ENCODE peak calls at places on chromosome 2, in seven cellular contexts. O is lung microvascular endothelial cell; J is aorta; C is COR-L47; G is nephron progenitor cell; S is effector memory CD8-positive, alpha-beta T cell; Y is GM13977. Q is an unnamed sample.

GRCh38 chr2:218010116-218010837 is 7.5 kb upstream of the TNS1 start:
- DNase-seq in O (peak), J (peak), C (peak), G (peak), S (no peak), Y (peak), Q (no peak)

GRCh38 chr2:234495076-234495800 is 1.6 kb downstream of the ARL4C start:
- DNase-seq in O (peak), J (no peak), C (no peak), G (peak), S (no peak), Y (no peak), Q (no peak)

GRCh38 chr2:131043199-131044077 is 49.8 kb downstream of the FAM168B start:
- DNase-seq in O (no peak), J (no peak), C (no peak), G (no peak), S (no peak), Y (no peak), Q (no peak)

GRCh38 chr2:235939471-235939870 is 228.7 kb downstream of the GBX2 start:
- DNase-seq in O (no peak), J (no peak), C (no peak), G (no peak), S (no peak), Y (no peak), Q (no peak)

GRCh38 chr2:222572761-222573174 is 83.1 kb downstream of the FARSB start:
- DNase-seq in O (peak), J (no peak), C (no peak), G (no peak), S (no peak), Y (no peak), Q (no peak)

GRCh38 chr2:143029141-143029540 is 100.1 kb upstream of the ARHGAP15 start:
- DNase-seq in O (no peak), J (no peak), C (no peak), G (no peak), S (no peak), Y (no peak), Q (no peak)

GRCh38 chr2:144505245-144505801 is 14.6 kb downstream of the ZEB2 start:
- DNase-seq in O (no peak), J (no peak), C (no peak), G (peak), S (peak), Y (no peak), Q (no peak)

GRCh38 chr2:88254437-88255081 is 84.4 kb downstream of the THNSL2 start:
- DNase-seq in O (no peak), J (no peak), C (no peak), G (no peak), S (no peak), Y (no peak), Q (no peak)

GRCh38 chr2:68418855-68419254 is 48.2 kb downstream of the FBXO48 start:
- DNase-seq in O (no peak), J (no peak), C (no peak), G (no peak), S (no peak), Y (no peak), Q (no peak)

GRCh38 chr2:69517410-69517809 is 80.2 kb upstream of the NFU1 start:
- DNase-seq in O (no peak), J (no peak), C (no peak), G (no peak), S (no peak), Y (no peak), Q (no peak)

GRCh38 chr2:11109002-11109401 is 46.3 kb upstream of the SLC66A3 start:
- DNase-seq in O (no peak), J (no peak), C (no peak), G (no peak), S (no peak), Y (no peak), Q (no peak)